ENCODE peak calls at places on chromosome 12, in nine cellular contexts. J is suprapubic skin, V is fibroblast of the aortic adventitia, Q is Caco-2, K is right atrium auricular region, A is right lobe of liver, R is CD14-positive monocyte, W is choroid plexus epithelial cell, O is left cardiac atrium. U is an unnamed sample.
A peak's percentile ranks its signal among the peaks of the same experiment; 100 is the strongest.

GRCh38 chr12:39503445-39503844 is 60.5 kb upstream of the KIF21A start:
- DNase-seq in V (peak; percentile 74), O (no peak), A (no peak), R (no peak), K (no peak), W (peak; percentile 55), J (no peak), Q (no peak), U (no peak)

GRCh38 chr12:61009167-61009566 is 1251.0 kb upstream of the USP15 start:
- DNase-seq in R (no peak), W (peak; percentile 2), K (no peak), Q (no peak), O (no peak), J (no peak), A (no peak), V (no peak), U (no peak)

GRCh38 chr12:70467908-70468733 is 102.0 kb downstream of the KCNMB4 start:
- DNase-seq in K (no peak), Q (no peak), J (no peak), V (no peak), O (no peak), A (no peak), R (no peak), W (no peak), U (no peak)

GRCh38 chr12:125544979-125545378 is 479.7 kb downstream of the AACS start:
- DNase-seq in O (no peak), R (no peak), A (no peak), K (no peak), Q (no peak), W (no peak), J (no peak), V (no peak), U (no peak)

GRCh38 chr12:31440134-31440533 is 114.2 kb upstream of the SINHCAF start:
- DNase-seq in Q (no peak), A (no peak), O (no peak), R (no peak), V (no peak), W (no peak), J (no peak), K (no peak), U (no peak)

GRCh38 chr12:13251496-13251895 is 55.0 kb downstream of the EMP1 start:
- DNase-seq in Q (no peak), A (no peak), V (no peak), O (no peak), R (no peak), J (no peak), K (no peak), W (no peak), U (no peak)

GRCh38 chr12:19778111-19778688 is 338.9 kb downstream of the AEBP2 start:
- DNase-seq in O (no peak), W (peak; percentile 53), V (peak; percentile 70), A (no peak), J (no peak), R (no peak), Q (no peak), K (no peak), U (no peak)

GRCh38 chr12:1605129-1606020 is 11.0 kb upstream of the FBXL14 start:
- DNase-seq in Q (peak; percentile 89), J (peak; percentile 82), O (peak; percentile 73), R (no peak), V (peak; percentile 89), W (peak; percentile 88), A (peak; percentile 81), K (peak; percentile 82), U (peak; percentile 60)

GRCh38 chr12:124388038-124388676 is 93.3 kb downstream of the RFLNA start:
- DNase-seq in K (no peak), W (no peak), A (no peak), R (no peak), J (no peak), O (no peak), Q (no peak), V (no peak), U (no peak)

GRCh38 chr12:130204441-130204840 is 42.2 kb downstream of the FZD10 start:
- DNase-seq in Q (no peak), W (no peak), A (no peak), J (no peak), K (no peak), R (no peak), O (no peak), V (no peak), U (no peak)

GRCh38 chr12:123049398-123050250 is 69.1 kb downstream of the ARL6IP4 start:
- DNase-seq in V (no peak), W (peak; percentile 16), O (no peak), K (no peak), A (no peak), R (no peak), J (no peak), Q (no peak), U (no peak)

GRCh38 chr12:50603817-50604639 is 99.2 kb downstream of the DIP2B start:
- DNase-seq in J (no peak), O (peak; percentile 45), R (no peak), A (no peak), K (peak; percentile 63), W (peak; percentile 94), V (peak; percentile 99), Q (no peak), U (no peak)

GRCh38 chr12:30816742-30817465 is 62.2 kb upstream of the CAPRIN2 start:
- DNase-seq in V (no peak), R (no peak), Q (no peak), O (no peak), J (no peak), A (no peak), W (no peak), K (peak; percentile 46), U (no peak)

GRCh38 chr12:85979641-85980040 is 105.5 kb downstream of the NTS start:
- DNase-seq in R (no peak), Q (no peak), W (peak; percentile 11), J (no peak), V (peak; percentile 24), A (no peak), K (no peak), O (no peak), U (no peak)

GRCh38 chr12:132453361-132454133 is 36.4 kb upstream of the FBRSL1 start:
- DNase-seq in O (no peak), W (no peak), A (no peak), Q (no peak), K (no peak), R (no peak), V (no peak), J (no peak), U (no peak)

GRCh38 chr12:105945935-105946334 is 192.8 kb downstream of the NUAK1 start:
- DNase-seq in J (no peak), K (no peak), W (no peak), A (no peak), Q (no peak), V (peak; percentile 25), R (no peak), O (no peak), U (no peak)

GRCh38 chr12:52007158-52007921 is 594 bp downstream of the TAMALIN start:
- DNase-seq in O (peak; percentile 83), R (peak; percentile 81), J (peak; percentile 85), W (peak; percentile 31), Q (no peak), V (no peak), A (no peak), K (no peak), U (no peak)

GRCh38 chr12:132908145-132909029 is 21.0 kb upstream of the CHFR start:
- DNase-seq in J (peak; percentile 97), A (peak; percentile 84), W (peak; percentile 99), V (peak; percentile 95), R (peak; percentile 91), K (peak; percentile 96), O (peak; percentile 98), Q (peak; percentile 95), U (peak; percentile 94)

GRCh38 chr12:123546281-123546680 is 12.8 kb upstream of the RILPL1 start:
- DNase-seq in Q (no peak), J (no peak), W (peak; percentile 18), R (no peak), V (no peak), A (no peak), K (no peak), O (no peak), U (no peak)

GRCh38 chr12:24948452-24948815 is 467 bp downstream of the BCAT1 start:
- DNase-seq in K (no peak), A (no peak), J (no peak), Q (no peak), O (peak; percentile 28), R (no peak), V (peak; percentile 66), W (peak; percentile 41), U (no peak)

GRCh38 chr12:122963928-122964240 is 2.4 kb downstream of the ABCB9 start:
- DNase-seq in W (peak; percentile 27), V (peak; percentile 39), R (no peak), A (no peak), K (no peak), Q (no peak), O (peak; percentile 67), J (no peak), U (peak; percentile 48)

U was measured in nucleus accumbens.